ENCODE peak calls at places on chromosome 9, in seven cellular contexts. O is CD8-positive, alpha-beta T cell; Q is Calu3; Y is fibroblast of mammary gland; A is heart left ventricle; I is GM12865; H is mesothelial cell of epicardium. C is an unnamed sample.

GRCh38 chr9:130337318-130337717 is 71.8 kb downstream of the HMCN2 start:
- DNase-seq in H (no peak), Y (no peak), Q (no peak), I (no peak), A (no peak), O (no peak), C (no peak)

GRCh38 chr9:114638441-114638840 is 19.2 kb downstream of the TEX53 start:
- DNase-seq in Y (no peak), I (no peak), H (no peak), Q (no peak), O (no peak), A (no peak), C (no peak)

GRCh38 chr9:94867842-94868312 is 141.4 kb downstream of the AOPEP start:
- DNase-seq in Y (peak; percentile 98), I (no peak), O (no peak), A (no peak), H (no peak), Q (peak; percentile 11), C (no peak)

GRCh38 chr9:71490810-71491209 is 277.5 kb downstream of the CEMIP2 start:
- DNase-seq in O (no peak), Q (peak; percentile 11), A (no peak), I (peak; percentile 8), Y (peak; percentile 2), H (no peak), C (no peak)

GRCh38 chr9:114382951-114383865 is 4.6 kb downstream of the AKNA start:
- DNase-seq in I (peak; percentile 83), Y (peak; percentile 85), Q (no peak), A (peak; percentile 66), H (no peak), O (peak; percentile 91), C (no peak)

GRCh38 chr9:77965445-77965844 is 66.2 kb downstream of the GNAQ start:
- DNase-seq in A (no peak), Q (no peak), H (no peak), I (no peak), Y (no peak), O (no peak), C (no peak)

GRCh38 chr9:129863059-129863690 is 27.9 kb downstream of the USP20 start:
- DNase-seq in Q (no peak), H (no peak), Y (peak; percentile 48), A (no peak), I (no peak), O (peak; percentile 75), C (no peak)

GRCh38 chr9:110443146-110443877 is 105.6 kb upstream of the TXNDC8 start:
- DNase-seq in Y (peak; percentile 82), Q (no peak), A (no peak), I (no peak), H (no peak), O (no peak), C (no peak)

GRCh38 chr9:73137286-73137899 is 14.3 kb upstream of the ANXA1 start:
- DNase-seq in A (no peak), I (no peak), H (no peak), O (no peak), Q (no peak), Y (peak; percentile 32), C (no peak)

GRCh38 chr9:84238652-84239051 is 101.9 kb downstream of the SLC28A3 start:
- DNase-seq in H (no peak), I (no peak), O (no peak), A (no peak), Y (peak; percentile 31), Q (no peak), C (no peak)

GRCh38 chr9:98781588-98782383 is 14.6 kb downstream of the ANKS6 start:
- DNase-seq in A (no peak), H (no peak), I (no peak), Y (no peak), O (no peak), Q (peak; percentile 74), C (no peak)

GRCh38 chr9:99024959-99025358 is 80.0 kb upstream of the TGFBR1 start:
- DNase-seq in H (peak; percentile 9), Q (no peak), A (no peak), I (no peak), Y (peak; percentile 86), O (no peak), C (no peak)

GRCh38 chr9:1747568-1747967 is 267.6 kb upstream of the SMARCA2 start:
- DNase-seq in Y (no peak), Q (no peak), I (peak; percentile 63), A (no peak), O (no peak), H (no peak), C (no peak)

GRCh38 chr9:16223074-16223871 is 647.2 kb downstream of the BNC2 start:
- DNase-seq in I (no peak), Y (no peak), O (no peak), H (no peak), Q (peak; percentile 29), A (no peak), C (no peak)

GRCh38 chr9:113011911-113012381 is at the start of gene ZNF883:
- DNase-seq in Q (peak; percentile 46), Y (peak; percentile 72), A (peak; percentile 51), I (no peak), O (peak; percentile 57), H (peak; percentile 57), C (peak; percentile 33)

GRCh38 chr9:3830296-3830695 is 304.5 kb upstream of the RFX3 start:
- DNase-seq in Q (no peak), I (no peak), H (no peak), O (no peak), A (no peak), Y (no peak), C (no peak)

GRCh38 chr9:8718121-8718725 is 918.6 kb upstream of the DMAC1 start:
- DNase-seq in Y (peak; percentile 94), Q (no peak), A (no peak), I (no peak), O (no peak), H (no peak), C (no peak)

GRCh38 chr9:131739192-131739961 is 499 bp downstream of the RAPGEF1 start:
- DNase-seq in A (peak; percentile 61), Y (no peak), H (peak; percentile 66), Q (peak; percentile 25), I (peak; percentile 54), O (peak; percentile 41), C (peak; percentile 28)

GRCh38 chr9:79572032-79572890 is 496 bp downstream of the TLE4 start:
- DNase-seq in A (peak; percentile 27), H (peak; percentile 74), O (peak; percentile 41), I (peak; percentile 61), Y (peak; percentile 35), Q (peak; percentile 13), C (peak; percentile 48)

GRCh38 chr9:3508531-3509374 is 17.0 kb downstream of the RFX3 start:
- DNase-seq in Y (peak; percentile 5), A (no peak), I (peak; percentile 41), Q (no peak), H (no peak), O (no peak), C (no peak)

GRCh38 chr9:91771864-91772263 is 178.2 kb downstream of the ROR2 start:
- DNase-seq in A (no peak), Y (peak; percentile 68), O (no peak), H (no peak), I (no peak), Q (no peak), C (no peak)

GRCh38 chr9:7147136-7148090 is 389.6 kb downstream of the KDM4C start:
- DNase-seq in O (no peak), Y (no peak), A (peak; percentile 71), Q (no peak), I (no peak), H (no peak), C (no peak)

GRCh38 chr9:21095561-21095960 is 17.8 kb upstream of the IFNB1 start:
- DNase-seq in Q (peak; percentile 18), Y (no peak), H (no peak), O (no peak), A (no peak), I (no peak), C (no peak)

GRCh38 chr9:121972501-121972981 is 120.6 kb downstream of the TTLL11 start:
- DNase-seq in O (no peak), H (no peak), A (no peak), Y (peak; percentile 41), I (peak; percentile 68), Q (peak; percentile 79), C (no peak)

GRCh38 chr9:86239053-86239770 is 20.2 kb downstream of the C9orf153 start:
- DNase-seq in Q (no peak), H (no peak), I (no peak), O (no peak), A (no peak), Y (peak; percentile 16), C (no peak)

GRCh38 chr9:3528466-3528865 is 2.7 kb upstream of the RFX3 start:
- DNase-seq in Q (no peak), Y (no peak), O (peak; percentile 49), A (no peak), H (no peak), I (peak; percentile 91), C (no peak)

GRCh38 chr9:132927704-132928103 is 16.7 kb downstream of the TSC1 start:
- DNase-seq in A (no peak), H (no peak), O (no peak), I (no peak), Y (no peak), Q (no peak), C (no peak)

GRCh38 chr9:127283917-127284316 is 19.3 kb downstream of the GARNL3 start:
- DNase-seq in Y (peak; percentile 53), H (no peak), Q (peak; percentile 6), O (no peak), A (no peak), I (peak; percentile 47), C (no peak)
- TF ChIP-seq CTCF in Y (peak; percentile 47), H (no peak), Q (no peak), O (no peak), A (no peak), I (peak; percentile 11), C (no peak)

GRCh38 chr9:75128535-75128934 is 40.2 kb downstream of the OSTF1 start:
- DNase-seq in I (no peak), Q (no peak), A (no peak), O (no peak), H (no peak), Y (no peak), C (no peak)
- TF ChIP-seq CTCF in I (no peak), Q (no peak), A (no peak), O (no peak), H (no peak), Y (no peak), C (no peak)

GRCh38 chr9:87594662-87595061 is 97.0 kb downstream of the DAPK1 start:
- DNase-seq in O (no peak), A (no peak), H (no peak), I (no peak), Q (no peak), Y (no peak), C (no peak)
- TF ChIP-seq CTCF in O (no peak), A (no peak), H (no peak), I (no peak), Q (no peak), Y (no peak), C (no peak)

DNA sequence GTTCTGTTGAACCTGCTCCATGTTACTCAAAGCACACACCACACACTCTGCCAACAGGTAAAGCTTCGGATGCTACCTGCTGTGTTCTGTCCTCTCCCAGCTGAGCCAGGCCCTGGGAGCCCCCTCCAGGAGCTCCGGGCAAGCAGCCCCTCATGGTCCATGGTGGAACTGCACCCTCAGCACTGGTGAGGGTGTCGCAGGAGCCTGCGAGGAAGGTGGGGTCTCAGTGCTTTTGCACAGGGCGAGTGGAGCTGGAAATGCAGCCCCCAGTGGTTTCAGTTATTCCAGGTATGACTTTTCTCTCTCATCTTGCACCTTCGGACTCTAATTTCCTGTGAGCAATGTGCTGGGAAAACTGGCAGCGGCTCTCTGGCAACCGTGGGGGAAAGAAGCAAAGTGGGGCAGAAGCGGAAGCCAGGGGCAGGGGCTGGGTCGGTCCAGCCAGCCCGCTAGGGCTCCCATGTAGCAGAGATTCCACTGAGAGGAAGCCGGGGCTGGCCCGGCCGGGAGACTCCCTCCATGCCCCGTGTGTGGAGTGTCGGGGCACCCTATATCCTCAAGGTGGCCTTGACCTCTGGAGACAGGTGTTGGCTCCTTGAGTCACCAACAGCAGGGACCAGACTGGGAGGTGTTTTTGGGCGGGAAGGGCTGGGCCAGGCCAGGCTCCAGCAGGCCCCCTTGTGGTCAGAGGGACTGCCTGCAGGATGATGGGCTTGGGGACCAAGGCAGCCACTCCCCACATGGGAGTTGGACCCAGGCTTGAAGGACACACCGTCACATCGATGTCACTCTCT is 75.6 kb upstream of the PRSS3 start:
- DNase-seq in Y (peak; percentile 3), A (no peak), Q (peak; percentile 63), I (peak; percentile 56), O (peak; percentile 29), H (peak; percentile 40), C (peak; percentile 35)
- TF ChIP-seq CTCF in Y (peak; percentile 47), A (peak; percentile 22), Q (peak; percentile 29), I (peak; percentile 67), O (peak; percentile 37), H (peak; percentile 18), C (peak; percentile 55)